ENCODE peak calls at places on chromosomes 13 and 19, in six cellular contexts. Z is cardiac muscle cell, R is body of pancreas, T is heart right ventricle, F is tibial nerve, X is bronchial epithelial cell. A is an unnamed sample. For H3K27me3, the result is how much of the 10 kb centered on the place peaks cover.

GRCh38 chr13:98280176-98280510 is 103.1 kb upstream of the RNF113B start:
- DNase-seq in Z (no peak), R (no peak), T (no peak), F (no peak), X (no peak), A (peak)

GRCh38 chr19:47145639-47146486 is 15.2 kb downstream of the SAE1 start:
- DNase-seq in Z (no peak), R (no peak), T (no peak), F (no peak), X (no peak), A (no peak)

GRCh38 chr13:109655206-109655600 is 131.2 kb downstream of the IRS2 start:
- DNase-seq in Z (no peak), R (no peak), T (no peak), F (no peak), X (no peak), A (peak)

GRCh38 chr19:13541554-13541953 is 35.3 kb upstream of the CACNA1A start:
- DNase-seq in Z (no peak), R (no peak), T (no peak), F (no peak), X (no peak), A (no peak)

GRCh38 chr13:45321230-45321629 is 19.8 kb downstream of the TPT1 start:
- DNase-seq in Z (no peak), R (no peak), T (no peak), F (no peak), X (no peak), A (peak)

GRCh38 chr19:8814176-8814575 is 17.9 kb downstream of the ZNF558 start:
- DNase-seq in Z (no peak), R (no peak), T (no peak), F (no peak), X (peak), A (no peak)

GRCh38 chr13:112955271-112955937 is 13.6 kb upstream of the MCF2L start:
- DNase-seq in Z (no peak), R (no peak), T (no peak), F (no peak), X (no peak), A (no peak)

GRCh38 chr13:79525458-79525857 is 44.5 kb downstream of the NDFIP2 start:
- DNase-seq in Z (no peak), R (no peak), T (no peak), F (no peak), X (peak), A (no peak)

GRCh38 chr19:33429891-33430673 is 56.6 kb downstream of the CEBPG start:
- DNase-seq in Z (no peak), R (no peak), T (no peak), F (no peak), X (no peak), A (no peak)

GRCh38 chr13:114167885-114168284 is 11.2 kb upstream of the CFAP97D2 start:
- DNase-seq in Z (no peak), R (no peak), T (no peak), F (no peak), X (no peak), A (no peak)

GRCh38 chr13:114164027-114164426 is 15.0 kb upstream of the CFAP97D2 start:
- DNase-seq in Z (no peak), R (no peak), T (no peak), F (no peak), X (no peak), A (no peak)

GRCh38 chr13:114166381-114167131 is 12.5 kb upstream of the CFAP97D2 start:
- DNase-seq in Z (no peak), R (no peak), T (peak), F (no peak), X (no peak), A (no peak)

GRCh38 chr13:114164681-114165429 is 14.2 kb upstream of the CFAP97D2 start:
- DNase-seq in Z (no peak), R (no peak), T (no peak), F (no peak), X (no peak), A (no peak)

GRCh38 chr13:114167445-114167844 is 11.6 kb upstream of the CFAP97D2 start:
- DNase-seq in Z (no peak), R (no peak), T (no peak), F (no peak), X (no peak), A (peak)
- H3K27me3 ChIP-seq in Z (under half), R (under half), T (under half), F (under half), X (under half), A (under half)

DNA sequence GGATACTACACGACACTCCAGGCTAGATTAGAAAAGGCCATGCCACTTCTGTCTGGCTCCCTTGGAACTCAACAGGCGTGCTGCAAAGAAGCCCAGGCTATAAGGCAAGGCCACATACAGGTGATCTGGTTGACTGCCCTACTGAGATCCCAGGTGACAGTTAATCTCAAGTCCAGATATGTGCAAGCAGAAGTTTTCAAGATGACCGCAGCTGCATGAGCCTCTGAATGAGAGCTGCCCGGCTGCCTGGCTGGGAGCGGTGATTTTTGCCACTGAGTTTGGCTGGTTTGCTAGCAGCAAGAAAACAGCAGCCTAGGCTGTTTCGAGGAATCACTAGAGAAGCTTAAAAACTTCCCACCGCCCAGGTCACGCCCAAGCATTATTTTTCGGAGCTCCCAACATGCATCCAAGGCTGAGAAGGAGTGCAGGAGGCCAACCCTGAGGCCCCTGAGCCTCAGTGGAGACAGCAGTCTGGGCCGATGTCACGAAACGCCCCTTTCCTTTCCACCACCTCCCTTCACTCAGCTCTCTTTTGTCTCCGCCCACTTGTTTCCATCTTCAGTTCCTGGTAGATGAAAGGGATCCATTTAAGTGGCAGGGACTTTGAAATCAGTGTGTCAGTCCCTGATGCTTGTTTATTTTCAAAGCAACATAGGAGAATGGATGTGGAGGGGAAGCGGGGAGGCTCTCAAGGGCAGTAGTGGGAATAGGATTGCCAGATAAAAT is 13.9 kb upstream of the URI1 start:
- DNase-seq in Z (peak), R (no peak), T (no peak), F (no peak), X (no peak), A (no peak)
- H3K4me3 ChIP-seq in Z (no peak), R (no peak), T (no peak), F (no peak), X (no peak), A (no peak)

GRCh38 chr19:5563008-5563431 is 4.7 kb downstream of the TINCR start:
- DNase-seq in Z (no peak), R (no peak), T (no peak), F (no peak), X (no peak), A (no peak)
- TF ChIP-seq CTCF in Z (peak), R (no peak), T (no peak), F (no peak), X (no peak), A (peak)

DNA sequence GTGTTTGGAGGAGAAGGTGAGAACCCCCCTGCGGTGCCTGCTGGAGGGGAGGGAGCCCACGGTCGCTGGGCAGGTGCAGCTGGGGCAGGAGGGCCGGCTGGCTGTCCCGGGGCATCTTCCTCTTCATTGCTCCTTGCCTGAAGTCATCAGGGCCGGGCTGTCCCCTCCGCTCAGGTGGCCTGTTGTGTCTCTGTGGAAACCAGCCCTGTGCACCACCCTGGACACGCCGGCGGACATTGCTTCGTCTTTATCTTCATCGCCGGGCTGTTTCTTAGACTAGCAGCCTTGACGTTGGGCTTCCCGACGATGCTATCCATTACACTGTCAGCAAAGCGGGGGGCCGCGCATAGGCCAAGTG is 111.6 kb upstream of the SOX1 start:
- DNase-seq in Z (no peak), R (no peak), T (no peak), F (no peak), X (no peak), A (no peak)
- H3K27me3 ChIP-seq in Z (under half), R (under half), T (under half), F (under half), X (under half), A (under half)

A was measured in A673.